ENCODE peak calls at places on chromosomes 1 and 21, in eight cellular contexts. F is astrocyte; L is NCI-H460; T is stimulated activated CD4-positive, alpha-beta T cell treated with anti-CD3 and anti-CD28 coated beads, Interleukin-1b, Interleukin-23, amount 100 ng/mL, for 24 hours; X is stimulated activated CD8-positive, alpha-beta memory T cell treated with anti-CD3 and anti-CD28 coated beads, Interleukin-15, amount 100 ng/mL, for 24 hours; I is tibial nerve; A is astrocyte of the spinal cord; U is amniotic stem cell. E is an unnamed sample.

GRCh38 chr1:204434116-204434755 is 22.6 kb upstream of the PPP1R15B start:
- DNase-seq in U (no peak), A (no peak), X (no peak), F (no peak), L (no peak), I (no peak), T (no peak), E (no peak)

GRCh38 chr1:109466100-109466439 is 276 bp upstream of the SYPL2 start:
- DNase-seq in U (no peak), F (no peak), A (no peak), X (no peak), I (no peak), L (no peak), T (no peak), E (no peak)

GRCh38 chr1:178109348-178110143 is 15.6 kb downstream of the RASAL2 start:
- DNase-seq in A (no peak), I (no peak), F (no peak), L (no peak), X (no peak), U (no peak), T (no peak), E (no peak)

GRCh38 chr21:41972511-41973205 is 18.8 kb upstream of the C2CD2 start:
- DNase-seq in L (no peak), F (no peak), A (no peak), T (no peak), X (no peak), I (no peak), U (no peak), E (no peak)

GRCh38 chr1:186231861-186232436 is 143.1 kb downstream of the TPR start:
- DNase-seq in U (no peak), X (no peak), I (no peak), L (no peak), A (no peak), F (no peak), T (no peak), E (no peak)

GRCh38 chr1:109488201-109488600 is 4.5 kb downstream of the ATXN7L2 start:
- DNase-seq in X (no peak), L (no peak), I (no peak), A (no peak), U (no peak), T (no peak), F (no peak), E (no peak)

GRCh38 chr1:183043872-183044859 is 20.9 kb downstream of the LAMC1 start:
- DNase-seq in T (no peak), X (no peak), F (peak), U (peak), L (no peak), I (no peak), A (peak), E (no peak)

GRCh38 chr1:187646536-187647128 is 817.9 kb downstream of the PLA2G4A start:
- DNase-seq in X (no peak), A (no peak), F (no peak), L (no peak), I (no peak), T (no peak), U (no peak), E (no peak)

GRCh38 chr1:183934284-183934683 is 103.2 kb downstream of the COLGALT2 start:
- DNase-seq in F (no peak), A (no peak), X (no peak), T (no peak), U (no peak), I (no peak), L (no peak), E (no peak)

GRCh38 chr1:57576750-57577149 is 152.9 kb upstream of the DAB1 start:
- DNase-seq in I (no peak), T (no peak), U (no peak), L (no peak), X (no peak), A (no peak), F (no peak), E (no peak)

GRCh38 chr1:246297314-246298273 is 209.5 kb downstream of the SMYD3 start:
- DNase-seq in L (no peak), U (no peak), T (no peak), X (no peak), I (no peak), A (no peak), F (peak), E (no peak)

GRCh38 chr1:81802601-81803422 is 2.1 kb downstream of the ADGRL2 start:
- DNase-seq in F (peak), U (peak), I (peak), A (peak), T (no peak), X (no peak), L (peak), E (peak)

GRCh38 chr1:112542206-112542973 is 33.6 kb downstream of the WNT2B start:
- DNase-seq in X (no peak), F (no peak), A (no peak), L (no peak), U (no peak), T (no peak), I (no peak), E (no peak)

GRCh38 chr1:22024485-22025367 is 23.3 kb downstream of the CELA3A start:
- DNase-seq in X (no peak), U (no peak), F (peak), A (peak), L (no peak), T (peak), I (peak), E (peak)

GRCh38 chr1:17200756-17201155 is 4.2 kb upstream of the PADI1 start:
- DNase-seq in A (no peak), U (no peak), F (no peak), L (no peak), I (no peak), X (no peak), T (no peak), E (no peak)

GRCh38 chr1:221765527-221765926 is 23.6 kb upstream of the DUSP10 start:
- DNase-seq in T (no peak), F (no peak), A (no peak), I (no peak), U (no peak), X (no peak), L (no peak), E (no peak)

GRCh38 chr1:45722809-45723208 is 27.6 kb downstream of the IPP start:
- DNase-seq in F (peak), L (no peak), I (no peak), U (no peak), X (no peak), T (no peak), A (no peak), E (no peak)

GRCh38 chr1:27508139-27508665 is 18.2 kb upstream of the WASF2 start:
- DNase-seq in U (no peak), L (no peak), A (no peak), X (no peak), I (no peak), F (no peak), T (no peak), E (no peak)

GRCh38 chr1:12591267-12591938 is 26.6 kb downstream of the DHRS3 start:
- DNase-seq in I (peak), A (peak), U (no peak), F (no peak), T (no peak), X (no peak), L (no peak), E (no peak)

GRCh38 chr1:232335261-232335660 is 294.7 kb downstream of the SIPA1L2 start:
- DNase-seq in U (no peak), X (no peak), T (no peak), L (no peak), F (no peak), A (no peak), I (no peak), E (no peak)

GRCh38 chr1:178933709-178934573 is 63.1 kb upstream of the ANGPTL1 start:
- DNase-seq in I (no peak), U (no peak), X (no peak), F (no peak), T (no peak), A (no peak), L (no peak), E (no peak)

GRCh38 chr1:215793210-215793609 is 226.1 kb downstream of the KCTD3 start:
- DNase-seq in I (no peak), X (no peak), T (no peak), U (peak), A (peak), L (peak), F (peak), E (peak)

GRCh38 chr1:64934115-64934880 is 32.1 kb downstream of the JAK1 start:
- DNase-seq in A (peak), I (no peak), L (peak), U (peak), T (no peak), X (no peak), F (peak), E (no peak)

GRCh38 chr21:45595574-45596295 is 47.8 kb upstream of the PCBP3 start:
- DNase-seq in T (no peak), I (no peak), A (no peak), F (no peak), L (no peak), X (no peak), U (no peak), E (no peak)

GRCh38 chr1:230105754-230106625 is 39.0 kb downstream of the GALNT2 start:
- DNase-seq in U (peak), I (no peak), X (no peak), L (peak), A (peak), F (peak), T (no peak), E (no peak)

GRCh38 chr1:163565171-163565570 is 243.4 kb downstream of the NUF2 start:
- DNase-seq in X (no peak), L (no peak), F (no peak), U (no peak), I (no peak), T (no peak), A (no peak), E (no peak)

GRCh38 chr1:39360726-39361125 is 130.7 kb upstream of the BMP8A start:
- DNase-seq in A (no peak), I (no peak), L (no peak), F (no peak), T (no peak), X (no peak), U (no peak), E (no peak)

GRCh38 chr21:39882186-39882882 is 15.1 kb downstream of the PCP4 start:
- DNase-seq in F (no peak), I (no peak), U (no peak), X (no peak), A (peak), T (no peak), L (no peak), E (no peak)

GRCh38 chr1:185144233-185144632 is 12.5 kb downstream of the TRMT1L start:
- DNase-seq in X (no peak), T (no peak), A (peak), I (no peak), L (no peak), U (no peak), F (peak), E (no peak)

GRCh38 chr1:232305020-232305419 is 324.9 kb downstream of the SIPA1L2 start:
- DNase-seq in L (no peak), A (no peak), T (no peak), X (no peak), F (no peak), I (no peak), U (no peak), E (no peak)

GRCh38 chr1:162557536-162557935 is 4.0 kb upstream of the UAP1 start:
- DNase-seq in U (no peak), A (no peak), L (no peak), T (no peak), X (no peak), F (no peak), I (no peak), E (no peak)

GRCh38 chr1:60569189-60569588 is 495.6 kb upstream of the C1orf87 start:
- DNase-seq in U (no peak), X (no peak), T (no peak), L (no peak), I (no peak), F (no peak), A (no peak), E (no peak)

GRCh38 chr1:117656202-117656641 is 50.4 kb downstream of the TENT5C start:
- DNase-seq in F (no peak), X (peak), L (no peak), A (no peak), T (peak), I (no peak), U (no peak), E (no peak)

GRCh38 chr1:151165281-151165737 is 393 bp downstream of the LYSMD1 start:
- DNase-seq in F (peak), T (no peak), I (peak), X (no peak), U (no peak), L (no peak), A (peak), E (no peak)

GRCh38 chr1:112061056-112061455 is 71.6 kb upstream of the KCND3 start:
- DNase-seq in F (no peak), X (no peak), L (no peak), A (no peak), T (no peak), I (no peak), U (no peak), E (no peak)

GRCh38 chr1:48495166-48495565 is 23.2 kb upstream of the SPATA6 start:
- DNase-seq in I (no peak), U (no peak), T (no peak), A (no peak), L (no peak), X (no peak), F (no peak), E (peak)

GRCh38 chr1:85992756-85993155 is 163.8 kb downstream of the COL24A1 start:
- DNase-seq in U (no peak), L (no peak), I (no peak), A (peak), T (no peak), F (peak), X (no peak), E (peak)

GRCh38 chr1:244325056-244325764 is 126.5 kb downstream of the ADSS2 start:
- DNase-seq in X (no peak), U (no peak), T (no peak), I (no peak), A (no peak), L (peak), F (no peak), E (no peak)

GRCh38 chr1:81115422-81115821 is 685.3 kb upstream of the ADGRL2 start:
- DNase-seq in X (no peak), U (no peak), A (no peak), I (no peak), L (no peak), F (no peak), T (no peak), E (peak)